ENCODE peak calls at places on chromosomes 4 and X, in four cellular contexts. N is lower leg skin, L is GM10248, O is endodermal cell. G is an unnamed sample.

GRCh38 chr4:156362581-156362980 is 408.9 kb upstream of the CTSO start:
- DNase-seq in N (no peak), L (no peak), O (no peak), G (no peak)

GRCh38 chr4:177484613-177485021 is 42.4 kb upstream of the AGA start:
- DNase-seq in N (no peak), L (no peak), O (no peak), G (no peak)

GRCh38 chr4:54378461-54378860 is 149.4 kb downstream of the PDGFRA start:
- DNase-seq in N (no peak), L (no peak), O (no peak), G (no peak)

GRCh38 chrX:13029341-13029740 is 15.1 kb downstream of the FAM9C start:
- DNase-seq in N (no peak), L (no peak), O (peak), G (no peak)

GRCh38 chr4:125353131-125353530 is 38.4 kb downstream of the FAT4 start:
- DNase-seq in N (no peak), L (no peak), O (no peak), G (no peak)

GRCh38 chrX:13717697-13718483 is 16.5 kb downstream of the TRAPPC2 start:
- DNase-seq in N (no peak), L (no peak), O (no peak), G (no peak)

GRCh38 chrX:153727108-153727931 is 2.7 kb downstream of the ABCD1 start:
- DNase-seq in N (no peak), L (no peak), O (peak), G (no peak)

GRCh38 chr4:11904117-11904535 is 475.4 kb upstream of the HS3ST1 start:
- DNase-seq in N (no peak), L (no peak), O (no peak), G (no peak)

GRCh38 chr4:25182941-25183340 is 22.7 kb upstream of the SEPSECS start:
- DNase-seq in N (no peak), L (no peak), O (no peak), G (no peak)

DNA sequence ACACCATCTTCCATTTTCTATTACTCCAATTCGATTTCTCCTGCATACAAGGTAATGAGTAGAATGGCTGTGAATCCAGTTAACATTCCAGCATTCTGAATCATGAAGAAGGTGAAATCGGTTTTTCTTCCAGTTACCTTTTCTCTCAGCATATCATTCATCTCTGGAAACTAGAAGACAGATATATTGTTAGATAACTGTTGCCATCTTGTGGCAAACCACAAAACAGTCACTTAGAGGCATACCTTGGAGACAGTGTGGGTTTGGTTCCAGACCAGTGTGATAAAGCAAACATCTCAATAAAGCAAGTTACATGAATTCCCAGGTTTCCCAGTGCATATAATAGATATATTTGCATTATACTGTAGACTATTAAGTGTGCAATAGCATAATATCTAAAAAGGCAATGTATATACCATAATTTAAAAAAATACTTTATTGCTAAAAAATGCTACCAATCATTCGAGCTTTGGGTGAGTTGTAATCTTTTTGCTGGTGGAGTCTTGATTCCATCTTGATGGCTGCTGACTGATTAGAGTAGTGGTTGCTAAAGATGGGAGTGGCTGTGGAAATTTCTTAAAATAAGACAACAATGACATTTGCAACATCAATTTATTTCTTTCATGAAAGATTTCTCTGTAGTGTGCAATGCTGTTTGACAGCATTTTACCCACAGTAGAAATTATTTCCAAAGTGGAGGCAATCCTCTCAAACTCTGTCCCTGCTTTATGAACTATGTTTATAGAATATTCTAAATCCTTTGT is 82.1 kb downstream of the SLC39A8 start:
- DNase-seq in N (no peak), L (peak), O (no peak), G (peak)
- TF ChIP-seq CTCF in N (no peak), L (peak), O (peak), G (no peak)

GRCh38 chr4:18568600-18568999 is 547.0 kb upstream of the LCORL start:
- DNase-seq in N (no peak), L (no peak), O (no peak), G (no peak)
- TF ChIP-seq CTCF in N (no peak), L (no peak), O (peak), G (no peak)

GRCh38 chr4:13816472-13816871 is 188.9 kb upstream of the BOD1L1 start:
- DNase-seq in N (no peak), L (no peak), O (no peak), G (no peak)

GRCh38 chr4:13821522-13821921 is 194.0 kb upstream of the BOD1L1 start:
- DNase-seq in N (no peak), L (no peak), O (peak), G (no peak)
- TF ChIP-seq CTCF in N (no peak), L (no peak), O (peak), G (no peak)

GRCh38 chrX:44143061-44143602 is 169.9 kb upstream of the NDP start:
- DNase-seq in N (no peak), L (no peak), O (no peak), G (no peak)

DNA sequence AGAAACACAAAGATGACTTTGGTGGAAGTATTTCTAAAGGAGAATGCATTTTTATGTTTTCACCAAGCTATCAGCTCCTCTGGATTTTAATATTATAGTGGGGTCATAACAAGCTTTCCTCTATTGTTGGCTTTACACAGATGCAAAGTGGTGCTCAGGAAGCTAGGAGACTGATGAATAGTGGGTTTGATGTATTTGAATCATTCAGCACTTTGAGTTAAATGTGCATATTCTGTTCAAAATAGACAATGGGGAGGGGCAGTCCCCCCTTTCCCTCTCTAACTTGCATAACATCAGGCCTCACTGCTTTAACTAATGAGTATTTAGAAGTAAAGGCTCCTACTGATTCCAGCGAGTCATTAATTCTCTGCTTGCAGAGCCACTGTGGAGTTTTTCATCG is 171.3 kb upstream of the NDP start:
- DNase-seq in N (no peak), L (no peak), O (no peak), G (no peak)
- TF ChIP-seq CTCF in N (no peak), L (no peak), O (no peak), G (no peak)

DNA sequence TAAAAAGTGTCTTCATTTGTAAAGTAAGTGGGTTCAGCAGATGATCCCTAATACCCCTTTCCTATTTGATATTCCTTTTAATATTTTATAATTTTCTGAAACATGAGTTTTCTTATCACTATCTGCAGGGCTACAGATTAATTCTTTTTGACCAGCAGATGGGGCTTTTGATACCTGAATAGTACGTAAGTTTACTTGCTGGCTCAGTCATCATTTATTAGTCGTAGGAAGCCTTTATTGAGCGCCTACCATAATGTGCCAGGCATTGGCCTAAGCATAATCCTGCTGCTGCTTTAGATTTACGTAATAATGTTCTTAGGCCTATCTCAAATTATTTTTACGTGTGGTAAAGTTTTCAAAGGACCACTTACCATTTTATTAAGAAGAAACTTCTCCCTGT is 33.1 kb downstream of the OSTC start:
- DNase-seq in N (no peak), L (peak), O (no peak), G (no peak)
- TF ChIP-seq CTCF in N (no peak), L (peak), O (peak), G (peak)

GRCh38 chr4:98506462-98507132 is 151.8 kb downstream of the TSPAN5 start:
- DNase-seq in N (peak), L (no peak), O (peak), G (no peak)
- TF ChIP-seq CTCF in N (no peak), L (no peak), O (peak), G (no peak)

DNA sequence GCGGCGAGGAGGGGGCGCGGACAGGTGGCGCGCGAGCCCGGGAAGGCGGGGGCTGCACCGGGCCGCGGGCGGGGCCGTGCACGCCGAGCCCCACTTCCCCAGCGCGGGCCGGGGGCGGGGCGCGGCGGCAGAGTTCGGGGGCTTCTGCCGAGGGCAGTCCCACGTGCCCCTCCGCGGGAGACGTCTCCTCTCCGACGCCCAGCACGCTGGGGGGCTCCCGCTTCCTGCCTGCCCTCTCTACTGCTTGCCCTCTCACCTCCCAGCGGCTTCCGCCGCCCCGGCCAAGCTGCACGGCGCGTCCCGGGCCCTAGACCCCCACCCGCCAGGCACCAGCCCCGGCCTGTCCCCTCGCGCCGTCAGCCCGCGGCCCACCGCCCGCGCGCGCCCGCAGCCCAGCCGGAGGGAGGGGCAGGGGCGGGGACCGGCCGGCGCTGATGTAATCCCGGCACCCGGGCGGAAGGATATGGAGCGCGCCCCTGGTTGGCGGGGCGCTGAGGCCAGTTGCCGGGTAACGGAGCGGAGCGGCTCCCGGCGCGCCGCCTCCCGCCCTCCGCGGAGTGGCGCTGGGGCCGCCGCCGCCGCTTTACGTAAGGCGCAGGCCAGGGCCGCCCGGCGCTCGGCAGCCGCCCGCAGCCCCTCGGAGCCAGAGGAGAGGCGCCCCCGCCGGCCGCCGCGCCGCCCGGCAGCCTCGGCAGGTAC is at the start of gene KIAA0232:
- DNase-seq in N (peak), L (peak), O (peak), G (peak)
- TF ChIP-seq CTCF in N (no peak), L (peak), O (no peak), G (no peak)

GRCh38 chrX:102958794-102959193 is 21.7 kb downstream of the RAB40AL start:
- DNase-seq in N (no peak), L (no peak), O (no peak), G (no peak)
- TF ChIP-seq CTCF in N (no peak), L (no peak), O (peak), G (no peak)

GRCh38 chr4:78059524-78059889 is 2.4 kb downstream of the FRAS1 start:
- DNase-seq in N (no peak), L (peak), O (peak), G (peak)
- TF ChIP-seq CTCF in N (no peak), L (peak), O (peak), G (peak)

G was measured in activated CD8-positive, alpha-beta T cell treated with anti-CD3 and anti-CD28 coated beads for 36 hours.